ENCODE peak calls at places on chromosomes 16 and 17, in seven cellular contexts. G, C, X, H, D, Z and A are unnamed samples. For H3K4me1, the result is how much of the 10 kb centered on the place peaks cover.

GRCh38 chr17:80679816-80680215 is 135.2 kb downstream of the RPTOR start:
- DNase-seq in X (no peak), G (no peak), H (no peak), C (no peak), Z (no peak), D (no peak), A (no peak)

GRCh38 chr16:11901091-11901490 is 14.7 kb downstream of the GSPT1 start:
- DNase-seq in D (no peak), C (no peak), Z (peak), X (no peak), G (no peak), H (no peak), A (no peak)

GRCh38 chr16:17386229-17386628 is 84.5 kb downstream of the XYLT1 start:
- DNase-seq in H (no peak), C (no peak), D (no peak), Z (no peak), G (no peak), X (no peak), A (no peak)

GRCh38 chr17:74874615-74875037 is 1.8 kb upstream of the FDXR start:
- DNase-seq in H (no peak), C (no peak), D (no peak), X (no peak), G (no peak), Z (no peak), A (no peak)

GRCh38 chr17:49994085-49995054 is 654 bp downstream of the DLX3 start:
- DNase-seq in D (no peak), Z (peak), H (no peak), X (no peak), C (no peak), G (no peak), A (no peak)

GRCh38 chr16:81863630-81864352 is 84.7 kb downstream of the PLCG2 start:
- DNase-seq in C (no peak), D (peak), X (no peak), H (no peak), G (no peak), Z (no peak), A (peak)

GRCh38 chr17:36900130-36900590 is 37.1 kb upstream of the LHX1 start:
- DNase-seq in C (no peak), H (no peak), D (no peak), G (no peak), Z (no peak), X (no peak), A (no peak)

GRCh38 chr17:69046130-69046807 is 14.5 kb downstream of the ABCA9 start:
- DNase-seq in D (no peak), C (no peak), X (no peak), G (no peak), H (no peak), Z (peak), A (no peak)

GRCh38 chr16:58399718-58400633 is 7.7 kb downstream of the GINS3 start:
- DNase-seq in Z (no peak), G (no peak), X (no peak), C (no peak), H (no peak), D (no peak), A (no peak)

GRCh38 chr17:4513113-4514032 is 14.7 kb downstream of the SPNS2 start:
- DNase-seq in H (no peak), Z (no peak), C (no peak), G (no peak), X (no peak), D (no peak), A (no peak)

GRCh38 chr17:1709403-1709891 is 730 bp downstream of the TLCD2 start:
- DNase-seq in X (peak), G (no peak), Z (no peak), D (no peak), H (no peak), C (no peak), A (peak)

GRCh38 chr17:8235676-8236075 is 12.2 kb downstream of the CTC1 start:
- DNase-seq in G (no peak), D (no peak), C (no peak), H (no peak), X (no peak), Z (no peak), A (no peak)

GRCh38 chr16:48542020-48542473 is 67.9 kb downstream of the N4BP1 start:
- DNase-seq in C (no peak), G (no peak), H (no peak), D (peak), Z (peak), X (peak), A (no peak)

GRCh38 chr16:50917941-50918340 is 176.1 kb downstream of the CYLD start:
- DNase-seq in D (no peak), G (no peak), Z (no peak), X (no peak), H (no peak), C (no peak), A (no peak)

GRCh38 chr16:82061861-82062525 is 26.9 kb downstream of the HSD17B2 start:
- DNase-seq in D (no peak), C (no peak), X (peak), H (no peak), G (no peak), Z (peak), A (no peak)

GRCh38 chr16:79658301-79659001 is 57.9 kb upstream of the MAF start:
- DNase-seq in G (peak), H (peak), D (no peak), C (peak), Z (no peak), X (no peak), A (no peak)

GRCh38 chr17:47277921-47278320 is 24.3 kb downstream of the ITGB3 start:
- DNase-seq in C (no peak), G (no peak), X (no peak), H (no peak), Z (no peak), D (no peak), A (no peak)

GRCh38 chr16:85657996-85658395 is 30.8 kb downstream of the GINS2 start:
- DNase-seq in Z (no peak), X (no peak), G (no peak), C (no peak), H (no peak), D (no peak), A (no peak)

GRCh38 chr16:68363847-68364600 is 53.2 kb downstream of the PRMT7 start:
- DNase-seq in G (no peak), Z (no peak), C (no peak), X (no peak), H (no peak), D (no peak), A (no peak)

GRCh38 chr17:39966771-39967170 is 4.0 kb downstream of the GSDMA start:
- DNase-seq in D (no peak), X (no peak), C (no peak), G (no peak), H (no peak), Z (no peak), A (no peak)

GRCh38 chr16:23055481-23055880 is 93.8 kb downstream of the USP31 start:
- DNase-seq in G (no peak), Z (no peak), D (no peak), X (no peak), H (no peak), C (no peak), A (no peak)

GRCh38 chr17:52827526-52827925 is 669.0 kb upstream of the CA10 start:
- DNase-seq in G (no peak), D (peak), H (no peak), Z (no peak), X (no peak), C (no peak), A (no peak)

GRCh38 chr17:79812969-79813825 is 16.3 kb upstream of the CBX8 start:
- DNase-seq in H (no peak), G (no peak), X (no peak), C (no peak), Z (no peak), D (peak), A (no peak)

GRCh38 chr16:57623251-57624043 is 5.0 kb upstream of the ADGRG1 start:
- DNase-seq in C (peak), D (peak), H (peak), X (peak), G (peak), Z (no peak), A (no peak)

GRCh38 chr16:22948058-22948602 is 134.2 kb downstream of the HS3ST2 start:
- DNase-seq in G (peak), X (no peak), Z (no peak), D (no peak), H (no peak), C (no peak), A (no peak)

GRCh38 chr16:57532251-57532625 is 4.1 kb downstream of the CCDC102A start:
- DNase-seq in G (peak), Z (no peak), C (peak), X (peak), D (peak), H (peak), A (peak)

GRCh38 chr17:28760987-28761562 is 17.3 kb downstream of the TRAF4 start:
- DNase-seq in D (peak), H (peak), X (peak), Z (peak), C (peak), G (no peak), A (no peak)

GRCh38 chr17:48927978-48928716 is 16.5 kb downstream of the SNF8 start:
- DNase-seq in Z (no peak), H (no peak), G (no peak), D (no peak), X (no peak), C (no peak), A (no peak)

GRCh38 chr17:48929812-48930165 is 14.9 kb downstream of the SNF8 start:
- DNase-seq in X (no peak), D (no peak), G (no peak), Z (peak), C (no peak), H (no peak), A (no peak)

GRCh38 chr17:48928876-48929811 is 15.5 kb downstream of the SNF8 start:
- DNase-seq in D (no peak), Z (no peak), G (no peak), X (no peak), H (no peak), C (no peak), A (no peak)

GRCh38 chr17:48930435-48930873 is 14.2 kb downstream of the SNF8 start:
- DNase-seq in H (no peak), X (no peak), G (no peak), C (no peak), D (no peak), Z (no peak), A (no peak)

GRCh38 chr17:48933035-48933434 is 11.6 kb downstream of the SNF8 start:
- DNase-seq in D (no peak), G (no peak), C (no peak), H (no peak), Z (no peak), X (no peak), A (no peak)
- TF ChIP-seq POLR2A in D (no peak), G (no peak), C (no peak), H (no peak), Z (no peak), X (no peak), A (no peak)

GRCh38 chr17:77371117-77371887 is 230.5 kb downstream of the SEC14L1 start:
- DNase-seq in X (peak), G (no peak), D (no peak), C (peak), H (no peak), Z (no peak), A (no peak)

GRCh38 chr17:77373298-77374169 is 232.8 kb downstream of the SEC14L1 start:
- DNase-seq in H (no peak), Z (no peak), G (peak), D (peak), X (peak), C (peak), A (peak)

GRCh38 chr17:77371888-77372443 is 231.2 kb downstream of the SEC14L1 start:
- DNase-seq in G (peak), Z (no peak), D (no peak), H (no peak), C (no peak), X (peak), A (no peak)

GRCh38 chr17:77374170-77374936 is 233.6 kb downstream of the SEC14L1 start:
- DNase-seq in D (peak), H (peak), X (peak), Z (peak), C (peak), G (peak), A (peak)

GRCh38 chr17:77372444-77373297 is 231.9 kb downstream of the SEC14L1 start:
- DNase-seq in X (peak), H (no peak), G (peak), C (peak), Z (peak), D (peak), A (peak)
- H3K4me1 ChIP-seq in X (half or more), H (under half), G (under half), C (half or more), Z (under half), D (half or more), A (under half)

GRCh38 chr17:19978206-19978802 is 676 bp upstream of the AKAP10 start:
- DNase-seq in D (no peak), Z (no peak), C (no peak), H (no peak), X (no peak), G (no peak), A (peak)
- TF ChIP-seq POLR2A in D (no peak), Z (no peak), C (no peak), H (no peak), X (no peak), G (no peak), A (no peak)

DNA sequence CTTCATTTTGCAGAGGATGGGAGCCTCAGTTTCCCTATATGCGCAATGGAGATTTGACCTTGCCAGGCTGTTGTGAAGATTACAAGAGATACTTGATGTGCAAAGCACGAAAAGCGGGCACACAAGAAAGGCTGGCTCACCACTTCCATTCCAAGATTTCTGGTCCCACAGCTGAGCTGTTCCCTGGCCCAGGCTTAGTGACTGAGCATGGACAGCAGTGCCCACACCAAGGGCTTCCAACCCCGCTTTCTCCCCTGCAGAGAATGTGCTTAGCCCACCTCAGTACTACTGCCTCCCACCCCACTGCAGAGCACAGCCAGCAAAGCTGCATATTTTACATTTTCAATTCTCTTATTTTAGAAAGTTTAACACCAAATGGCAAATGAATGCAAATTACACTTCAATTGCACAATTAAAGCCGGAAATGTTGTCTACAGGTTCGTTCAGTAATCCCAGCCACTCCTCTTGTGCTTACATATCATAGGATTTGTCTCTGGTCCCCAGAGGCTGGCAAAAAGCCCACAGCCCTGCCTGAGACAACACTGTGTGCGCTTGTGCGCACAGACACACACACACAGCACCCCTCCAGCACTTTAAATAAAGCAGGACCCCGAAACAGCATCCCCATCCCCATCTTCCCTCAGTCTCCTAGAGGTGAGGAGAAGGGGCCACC is 51.8 kb downstream of the VAC14 start:
- DNase-seq in G (no peak), H (no peak), C (peak), Z (no peak), D (peak), X (no peak), A (no peak)
- H3K4me1 ChIP-seq in G (under half), H (under half), C (half or more), Z (under half), D (half or more), X (half or more), A (under half)

GRCh38 chr17:45934044-45934979 is 40.0 kb downstream of the MAPT start:
- DNase-seq in G (no peak), Z (no peak), C (no peak), H (no peak), D (no peak), X (no peak), A (no peak)

GRCh38 chr17:45930420-45930951 is 36.1 kb downstream of the MAPT start:
- DNase-seq in Z (no peak), X (no peak), H (no peak), D (no peak), C (no peak), G (no peak), A (no peak)

GRCh38 chr17:45929344-45929743 is 35.0 kb downstream of the MAPT start:
- DNase-seq in D (no peak), G (no peak), Z (no peak), C (no peak), H (no peak), X (no peak), A (no peak)

GRCh38 chr17:45935197-45935709 is 40.9 kb downstream of the MAPT start:
- DNase-seq in G (no peak), X (no peak), C (no peak), H (no peak), Z (no peak), D (no peak), A (no peak)

DNA sequence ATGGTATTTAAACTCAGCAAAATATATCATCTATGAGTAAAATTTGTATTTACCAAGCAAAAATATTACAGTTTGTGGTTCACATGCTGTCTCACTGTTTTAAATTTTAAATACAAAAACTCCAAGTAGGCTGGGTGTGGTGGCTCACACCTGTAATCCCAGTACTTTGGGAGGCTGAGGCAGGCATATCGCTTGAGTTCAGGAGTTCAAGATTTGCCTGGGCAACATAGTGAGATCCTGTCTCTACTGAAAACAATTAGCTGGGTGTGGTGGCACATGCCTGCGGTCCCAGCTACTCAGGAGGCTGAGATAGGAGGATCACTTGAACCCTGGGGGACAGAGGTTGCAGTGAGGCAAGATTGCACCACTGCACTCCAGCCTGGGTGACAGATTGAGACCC is 37.3 kb downstream of the MAPT start:
- DNase-seq in X (no peak), G (no peak), Z (no peak), C (no peak), H (no peak), D (no peak), A (no peak)
- TF ChIP-seq POLR2A in X (no peak), G (no peak), Z (no peak), C (no peak), H (no peak), D (no peak), A (no peak)

GRCh38 chr16:28555593-28555992 is 1.9 kb downstream of the SGF29 start:
- DNase-seq in H (no peak), C (no peak), D (no peak), X (no peak), G (no peak), Z (no peak), A (no peak)
- H3K4me1 ChIP-seq in H (under half), C (under half), D (under half), X (under half), G (under half), Z (under half), A (under half)

GRCh38 chr17:41869426-41869825 is 4.2 kb upstream of the KLHL11 start:
- DNase-seq in G (no peak), H (no peak), Z (no peak), D (no peak), C (no peak), X (no peak), A (no peak)
- TF ChIP-seq POLR2A in G (no peak), H (no peak), Z (no peak), D (no peak), C (no peak), X (no peak), A (no peak)